ENCODE peak calls at places on chromosomes 16 and 17, in five cellular contexts. Z is activated naive CD4-positive, alpha-beta T cell treated with anti-CD3 and anti-CD28 coated beads for 36 hours; G is effector CD4-positive, alpha-beta T cell; R is foreskin melanocyte; H is PC-3. J is an unnamed sample.

GRCh38 chr17:33520404-33521032 is 227.4 kb upstream of the ASIC2 start:
- DNase-seq in G (no peak), R (peak; percentile 11), H (peak; percentile 42), Z (peak; percentile 65), J (peak; percentile 53)

GRCh38 chr16:17365591-17366298 is 105.0 kb downstream of the XYLT1 start:
- DNase-seq in R (no peak), Z (no peak), G (no peak), H (no peak), J (no peak)

GRCh38 chr17:4607773-4608187 is 23.5 kb downstream of the SMTNL2 start:
- DNase-seq in G (no peak), H (no peak), R (peak; percentile 68), Z (no peak), J (no peak)

GRCh38 chr17:13582776-13583414 is 18.8 kb downstream of the HS3ST3A1 start:
- DNase-seq in R (no peak), G (no peak), H (no peak), Z (no peak), J (no peak)

GRCh38 chr17:44320066-44320465 is 4.6 kb downstream of the SLC25A39 start:
- DNase-seq in Z (no peak), H (no peak), G (no peak), R (no peak), J (no peak)

GRCh38 chr17:40106089-40106759 is 5.8 kb upstream of the NR1D1 start:
- DNase-seq in H (no peak), G (no peak), R (no peak), Z (no peak), J (no peak)

GRCh38 chr16:5502467-5502869 is 404.9 kb upstream of the EEF2KMT start:
- DNase-seq in H (no peak), R (no peak), G (no peak), Z (peak; percentile 6), J (no peak)

GRCh38 chr16:83954577-83955016 is 1.6 kb downstream of the OSGIN1 start:
- DNase-seq in H (peak; percentile 53), G (no peak), R (no peak), Z (no peak), J (no peak)

J was measured in GM19239.